ENCODE peak calls at places on chromosomes 4 and X, in ten cellular contexts. S is iPS DF 6.9; N is fibroblast of lung; E is endodermal cell; T is CD8-positive, alpha-beta memory T cell; X is GM23338; R is CD4-positive, alpha-beta T cell; F is psoas muscle; C is A549; Z is IMR-90. L is an unnamed sample.

GRCh38 chr4:40515037-40515397 is 114.6 kb downstream of the RBM47 start:
- DNase-seq in S (no peak), C (no peak), X (no peak), N (no peak), R (no peak), Z (peak), T (no peak), E (no peak), F (no peak), L (no peak)

GRCh38 chr4:52199574-52200338 is 148.7 kb downstream of the SPATA18 start:
- DNase-seq in N (peak), F (no peak), X (no peak), E (no peak), S (no peak), C (peak), T (no peak), R (no peak), Z (peak), L (peak)

GRCh38 chr4:31737419-31737818 is 1017.2 kb downstream of the PCDH7 start:
- DNase-seq in T (no peak), R (no peak), F (no peak), S (no peak), C (no peak), Z (no peak), E (no peak), X (no peak), N (no peak), L (no peak)

GRCh38 chrX:30798810-30799209 is 90.2 kb downstream of the TAB3 start:
- DNase-seq in S (no peak), C (no peak), Z (no peak), T (no peak), R (no peak), E (no peak), X (no peak), N (no peak), F (no peak), L (no peak)

GRCh38 chrX:68307767-68308166 is 125.5 kb downstream of the OPHN1 start:
- DNase-seq in F (no peak), X (no peak), S (no peak), T (no peak), R (no peak), Z (peak), N (peak), C (peak), E (no peak), L (no peak)

GRCh38 chr4:125393825-125394224 is 79.1 kb downstream of the FAT4 start:
- DNase-seq in S (no peak), N (no peak), C (no peak), F (no peak), T (no peak), Z (no peak), X (no peak), R (no peak), E (no peak), L (no peak)

GRCh38 chr4:97507587-97508245 is 635.6 kb downstream of the STPG2 start:
- DNase-seq in N (no peak), E (no peak), S (no peak), R (no peak), Z (no peak), C (no peak), T (no peak), X (peak), F (no peak), L (no peak)

GRCh38 chr4:100984901-100985300 is 362.4 kb downstream of the PPP3CA start:
- DNase-seq in N (peak), C (no peak), X (no peak), R (no peak), F (no peak), S (no peak), T (no peak), Z (peak), E (no peak), L (no peak)

GRCh38 chr4:128427832-128428366 is 140.3 kb upstream of the PGRMC2 start:
- DNase-seq in T (no peak), E (peak), X (peak), F (no peak), Z (peak), C (peak), S (no peak), N (peak), R (no peak), L (peak)

GRCh38 chrX:115093206-115093605 is 75.8 kb upstream of the IL13RA2 start:
- DNase-seq in E (no peak), S (no peak), N (no peak), X (no peak), T (no peak), R (no peak), C (no peak), Z (no peak), F (no peak), L (no peak)

GRCh38 chrX:18701621-18702361 is 5.7 kb upstream of the PPEF1 start:
- DNase-seq in T (no peak), X (no peak), Z (peak), F (no peak), C (peak), E (no peak), R (no peak), S (no peak), N (peak), L (peak)

GRCh38 chr4:15938182-15938581 is 358 bp downstream of the FGFBP1 start:
- DNase-seq in N (no peak), C (peak), E (peak), F (no peak), T (no peak), Z (no peak), X (peak), R (no peak), S (no peak), L (no peak)

GRCh38 chrX:31036895-31037294 is 34.9 kb downstream of the FTHL17 start:
- DNase-seq in X (peak), E (peak), N (peak), S (no peak), R (no peak), F (no peak), T (no peak), C (peak), Z (peak), L (peak)

GRCh38 chr4:2284934-2285664 is 23.2 kb upstream of the MXD4 start:
- DNase-seq in N (peak), C (no peak), T (no peak), X (no peak), R (no peak), S (no peak), F (no peak), Z (peak), E (no peak), L (no peak)

GRCh38 chr4:82939414-82939813 is 38.9 kb downstream of the THAP9 start:
- DNase-seq in F (no peak), N (no peak), T (no peak), R (no peak), X (no peak), C (no peak), S (no peak), Z (no peak), E (no peak), L (no peak)

GRCh38 chr4:147825451-147826287 is 93.8 kb downstream of the ARHGAP10 start:
- DNase-seq in E (no peak), N (peak), S (no peak), X (no peak), C (no peak), R (no peak), F (peak), T (no peak), Z (no peak), L (no peak)

GRCh38 chr4:158788608-158789007 is 19.8 kb downstream of the FNIP2 start:
- DNase-seq in N (no peak), E (no peak), C (no peak), T (no peak), F (no peak), S (no peak), R (no peak), Z (no peak), X (no peak), L (no peak)

GRCh38 chr4:105895609-105896460 is 564 bp downstream of the NPNT start:
- DNase-seq in E (peak), R (no peak), Z (no peak), C (no peak), F (peak), N (no peak), S (no peak), T (no peak), X (peak), L (no peak)

GRCh38 chrX:24113161-24113560 is 36.4 kb upstream of the ZFX start:
- DNase-seq in S (no peak), X (no peak), N (peak), T (no peak), C (no peak), Z (peak), E (no peak), R (no peak), F (no peak), L (no peak)

GRCh38 chrX:134761788-134762187 is 103.5 kb upstream of the PLAC1 start:
- DNase-seq in S (no peak), T (no peak), X (peak), Z (no peak), R (no peak), C (peak), E (no peak), N (peak), F (no peak), L (peak)

GRCh38 chrX:22314211-22314610 is 41.5 kb downstream of the CBLL2 start:
- DNase-seq in R (no peak), Z (no peak), E (no peak), N (no peak), C (no peak), X (no peak), F (no peak), T (no peak), S (no peak), L (no peak)

GRCh38 chr4:77473509-77473908 is 132.1 kb upstream of the CXCL13 start:
- DNase-seq in N (peak), E (peak), S (peak), T (no peak), F (no peak), X (peak), C (peak), R (no peak), Z (peak), L (peak)

GRCh38 chrX:17473021-17473420 is 98.0 kb downstream of the NHS start:
- DNase-seq in T (no peak), X (no peak), Z (no peak), E (no peak), F (no peak), R (no peak), C (no peak), S (no peak), N (no peak), L (no peak)

GRCh38 chr4:183158062-183158461 is 59.0 kb downstream of the WWC2 start:
- DNase-seq in R (no peak), N (peak), X (no peak), C (no peak), Z (peak), F (no peak), T (no peak), E (no peak), S (no peak), L (no peak)

GRCh38 chr4:41028392-41029076 is 185.8 kb downstream of the APBB2 start:
- DNase-seq in R (no peak), E (no peak), S (no peak), Z (peak), C (no peak), T (no peak), N (peak), F (no peak), X (no peak), L (no peak)

GRCh38 chr4:11743236-11743635 is 314.5 kb upstream of the HS3ST1 start:
- DNase-seq in E (no peak), N (peak), F (no peak), C (no peak), T (no peak), S (no peak), Z (peak), R (no peak), X (no peak), L (no peak)

GRCh38 chr4:185626798-185627197 is 91.5 kb upstream of the PDLIM3 start:
- DNase-seq in Z (no peak), X (no peak), R (no peak), C (no peak), N (no peak), S (no peak), T (no peak), F (no peak), E (no peak), L (no peak)

GRCh38 chr4:53005808-53006207 is 143.7 kb downstream of the RASL11B start:
- DNase-seq in Z (no peak), N (no peak), T (no peak), X (no peak), S (no peak), R (no peak), F (no peak), C (no peak), E (no peak), L (no peak)

GRCh38 chrX:37613898-37614297 is 42.4 kb downstream of the LANCL3 start:
- DNase-seq in T (no peak), N (no peak), S (no peak), Z (no peak), R (no peak), E (no peak), F (no peak), X (no peak), C (no peak), L (no peak)

GRCh38 chrX:130523460-130524394 is 121.9 kb downstream of the RBMX2 start:
- DNase-seq in R (no peak), X (peak), N (peak), Z (no peak), F (peak), C (no peak), T (no peak), E (peak), S (no peak), L (no peak)

GRCh38 chr4:16590792-16591191 is 307.7 kb downstream of the LDB2 start:
- DNase-seq in C (no peak), R (no peak), F (no peak), X (no peak), E (peak), S (no peak), Z (no peak), N (no peak), T (no peak), L (no peak)

GRCh38 chr4:5511791-5512190 is 196.6 kb downstream of the EVC2 start:
- DNase-seq in E (no peak), C (no peak), X (no peak), T (no peak), F (no peak), Z (peak), S (no peak), N (peak), R (no peak), L (no peak)

GRCh38 chrX:106481341-106481740 is 130.4 kb upstream of the RADX start:
- DNase-seq in F (no peak), R (peak), X (peak), T (no peak), E (peak), Z (peak), C (peak), N (peak), S (no peak), L (peak)

GRCh38 chr4:119604266-119604665 is 24.3 kb downstream of the PDE5A start:
- DNase-seq in Z (no peak), S (no peak), E (no peak), F (no peak), N (no peak), T (no peak), X (no peak), R (no peak), C (no peak), L (no peak)

GRCh38 chr4:1179976-1180375 is 7.6 kb upstream of the SPON2 start:
- DNase-seq in F (no peak), C (no peak), N (no peak), R (no peak), T (no peak), X (no peak), S (no peak), Z (no peak), E (no peak), L (no peak)

DNA sequence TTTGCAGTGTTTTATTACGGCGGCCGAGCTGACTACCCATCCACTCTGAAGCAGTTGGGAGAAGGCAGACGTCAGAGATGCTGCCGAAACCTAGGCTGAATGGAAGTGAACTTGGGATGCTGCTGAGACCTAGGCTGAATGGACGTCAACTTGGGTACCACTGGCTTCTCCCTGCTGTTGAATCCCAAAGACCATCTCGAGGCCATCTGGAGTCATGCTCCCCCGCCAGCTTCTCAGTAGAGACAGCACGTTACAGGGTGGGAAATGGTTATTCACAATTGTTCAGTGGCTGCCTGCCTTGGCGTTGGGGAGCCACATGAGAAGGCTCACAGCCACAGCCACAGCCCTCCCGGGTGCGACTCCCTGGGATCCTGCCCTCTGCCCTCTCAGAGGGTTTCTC is 40.9 kb downstream of the P2RY8 start:
- DNase-seq in S (no peak), F (no peak), T (no peak), C (no peak), R (no peak), E (no peak), X (no peak), Z (no peak), N (no peak), L (no peak)
- H3K27ac ChIP-seq in S (no peak), F (no peak), T (no peak), C (no peak), R (no peak), E (no peak), X (no peak), Z (no peak), N (no peak), L (no peak)

DNA sequence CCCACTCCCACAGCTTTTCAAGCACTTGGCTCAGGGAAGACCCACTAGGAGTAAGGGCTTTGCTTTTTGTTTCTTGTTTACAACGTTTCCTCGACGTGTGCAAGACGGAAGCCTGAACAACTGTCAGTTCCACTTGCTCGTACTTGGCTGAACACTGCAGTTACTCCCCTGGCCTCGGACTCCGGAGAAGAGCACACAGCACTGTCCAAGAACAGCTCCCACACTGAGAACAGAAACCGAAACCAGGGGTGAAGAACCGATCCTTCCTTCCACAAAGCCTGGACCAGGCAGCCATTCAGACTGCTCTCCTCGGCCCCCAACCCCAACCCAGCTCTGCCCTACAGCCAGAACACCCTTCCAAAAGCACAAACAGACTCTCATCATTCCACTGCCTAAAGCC is 25.5 kb downstream of the IRF2 start:
- DNase-seq in X (no peak), F (peak), R (no peak), N (peak), E (no peak), Z (peak), T (no peak), C (no peak), S (no peak), L (no peak)
- H3K27ac ChIP-seq in X (peak), F (peak), R (peak), N (peak), E (no peak), Z (peak), T (no peak), C (no peak), S (no peak), L (no peak)

GRCh38 chr4:184259081-184259480 is 41.4 kb upstream of the ENPP6 start:
- DNase-seq in R (no peak), T (no peak), C (no peak), E (no peak), F (no peak), S (no peak), Z (no peak), N (no peak), X (no peak), L (no peak)
- H3K27ac ChIP-seq in R (no peak), T (no peak), C (no peak), E (no peak), F (no peak), S (no peak), Z (no peak), N (no peak), X (no peak), L (no peak)

GRCh38 chr4:164876680-164877324 is at the start of gene APELA:
- DNase-seq in X (peak), C (no peak), N (no peak), R (no peak), E (peak), S (no peak), T (no peak), F (no peak), Z (no peak), L (peak)
- H3K27ac ChIP-seq in X (peak), C (no peak), N (no peak), R (no peak), E (no peak), S (no peak), T (no peak), F (no peak), Z (no peak), L (no peak)

GRCh38 chr4:57442241-57442640 is 332.1 kb upstream of the IGFBP7 start:
- DNase-seq in Z (no peak), F (no peak), S (no peak), C (no peak), N (no peak), T (no peak), R (no peak), X (no peak), E (no peak), L (no peak)

GRCh38 chr4:57448452-57448851 is 338.3 kb upstream of the IGFBP7 start:
- DNase-seq in C (no peak), N (no peak), F (no peak), X (no peak), E (no peak), Z (no peak), R (no peak), T (no peak), S (no peak), L (no peak)

GRCh38 chr4:57443308-57444243 is 333.4 kb upstream of the IGFBP7 start:
- DNase-seq in N (no peak), S (no peak), T (no peak), C (no peak), Z (no peak), R (no peak), E (no peak), F (no peak), X (no peak), L (no peak)

GRCh38 chr4:57437649-57438048 is 327.5 kb upstream of the IGFBP7 start:
- DNase-seq in X (no peak), F (no peak), R (no peak), C (no peak), E (no peak), N (no peak), T (no peak), Z (no peak), S (no peak), L (no peak)

GRCh38 chr4:57442834-57443291 is 332.7 kb upstream of the IGFBP7 start:
- DNase-seq in Z (peak), C (peak), E (peak), F (no peak), T (no peak), R (no peak), S (peak), X (peak), N (peak), L (peak)
- H3K27ac ChIP-seq in Z (no peak), C (no peak), E (no peak), F (no peak), T (no peak), R (no peak), S (no peak), X (no peak), N (no peak), L (no peak)

DNA sequence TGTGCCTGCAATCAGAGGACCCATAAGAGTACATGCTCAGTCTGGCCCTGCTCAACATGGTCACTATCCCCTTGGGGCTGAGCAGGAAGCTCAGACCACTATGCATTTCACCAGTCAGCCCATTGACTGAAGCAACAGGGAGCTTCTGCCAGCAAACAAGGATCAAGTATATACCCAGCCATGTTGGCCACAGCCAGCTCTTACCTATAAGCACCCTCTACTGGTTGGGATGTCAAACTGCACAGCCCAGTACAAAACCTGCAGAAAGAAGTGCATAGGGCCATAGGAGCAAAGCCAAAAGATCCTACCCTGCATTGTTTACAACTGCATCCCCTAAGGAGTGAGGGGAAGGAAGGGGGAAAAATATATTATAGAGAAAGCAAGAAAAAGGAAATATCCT is 214.4 kb upstream of the CPEB2 start:
- DNase-seq in E (peak), Z (peak), C (peak), N (peak), R (no peak), F (no peak), X (peak), S (peak), T (no peak), L (no peak)
- H3K27ac ChIP-seq in E (no peak), Z (no peak), C (no peak), N (no peak), R (no peak), F (no peak), X (no peak), S (no peak), T (no peak), L (no peak)

DNA sequence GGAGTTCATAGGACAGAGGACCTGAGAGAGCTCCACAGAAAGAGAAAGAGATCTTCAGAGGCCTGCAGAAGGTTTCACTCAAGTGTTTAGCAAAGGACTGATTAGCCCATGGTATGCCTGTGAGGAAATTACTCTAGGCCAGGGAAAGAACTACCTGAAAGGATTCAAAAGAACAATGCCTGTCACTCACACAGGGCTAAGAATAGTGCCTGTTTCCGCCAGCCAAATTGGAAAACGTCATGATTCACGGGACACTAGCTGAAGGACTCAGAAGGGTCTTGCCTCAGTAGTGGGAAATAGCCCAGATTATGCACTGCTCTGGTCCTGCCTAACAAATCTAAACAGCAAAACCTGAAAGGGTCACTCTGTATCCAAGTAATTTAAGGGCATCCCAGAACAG is 21.1 kb downstream of the SYTL4 start:
- DNase-seq in Z (no peak), T (no peak), R (no peak), C (no peak), N (no peak), E (no peak), S (no peak), F (no peak), X (peak), L (no peak)
- H3K27ac ChIP-seq in Z (no peak), T (no peak), R (no peak), C (no peak), N (no peak), E (no peak), S (no peak), F (no peak), X (no peak), L (no peak)

L was measured in HepG2.